ENCODE peak calls at places on chromosomes 6 and 20, in five cellular contexts. M, C, A, D and R are unnamed samples.

GRCh38 chr6:80457044-80457933 is 350.8 kb downstream of the BCKDHB start:
- DNase-seq in D (no peak), A (peak; percentile 73), M (peak; percentile 88), C (no peak), R (peak; percentile 54)

GRCh38 chr20:53660078-53660909 is 66.7 kb upstream of the ZNF217 start:
- DNase-seq in D (no peak), A (no peak), M (no peak), C (no peak), R (peak; percentile 47)

GRCh38 chr6:167906899-167907298 is 80.2 kb downstream of the AFDN start:
- DNase-seq in A (no peak), D (no peak), C (peak; percentile 62), M (no peak), R (peak; percentile 41)

GRCh38 chr6:8006208-8006607 is 58.0 kb downstream of the BLOC1S5 start:
- DNase-seq in M (no peak), C (peak; percentile 57), A (no peak), D (no peak), R (no peak)

GRCh38 chr6:141988954-141989705 is 143.6 kb upstream of the GJE1 start:
- DNase-seq in D (peak; percentile 25), M (no peak), A (no peak), C (peak; percentile 27), R (no peak)

GRCh38 chr6:7568021-7568420 is 22.0 kb upstream of the SNRNP48 start:
- DNase-seq in A (no peak), M (no peak), C (no peak), D (no peak), R (no peak)

GRCh38 chr6:40582892-40583291 is 4.3 kb downstream of the LRFN2 start:
- DNase-seq in C (no peak), M (no peak), A (no peak), D (no peak), R (no peak)

GRCh38 chr6:158060447-158061360 is 79.0 kb downstream of the SYNJ2 start:
- DNase-seq in D (no peak), M (peak; percentile 97), C (peak; percentile 60), A (peak; percentile 88), R (peak; percentile 77)

GRCh38 chr6:158879180-158879579 is 60.0 kb upstream of the EZR start:
- DNase-seq in M (no peak), C (no peak), A (no peak), D (no peak), R (no peak)

GRCh38 chr6:158039571-158040050 is 57.9 kb downstream of the SYNJ2 start:
- DNase-seq in M (peak; percentile 84), A (no peak), C (no peak), D (no peak), R (no peak)

GRCh38 chr6:125798734-125799510 is 8.2 kb downstream of the NCOA7 start:
- DNase-seq in D (no peak), A (no peak), C (no peak), M (no peak), R (no peak)

GRCh38 chr20:32207211-32207625 is 325 bp downstream of the PLAGL2 start:
- DNase-seq in C (no peak), M (no peak), A (no peak), D (no peak), R (no peak)

GRCh38 chr20:32205502-32206382 is 1.8 kb downstream of the PLAGL2 start:
- DNase-seq in M (no peak), D (no peak), A (no peak), C (peak; percentile 54), R (no peak)

GRCh38 chr20:32204485-32205115 is 2.9 kb downstream of the PLAGL2 start:
- DNase-seq in M (no peak), C (no peak), A (no peak), D (no peak), R (no peak)

GRCh38 chr20:32207626-32208498 is at the start of the genes PLAGL2 and POFUT1:
- DNase-seq in C (peak; percentile 100), M (peak; percentile 94), D (no peak), A (peak; percentile 95), R (peak; percentile 82)

GRCh38 chr20:32206383-32207210 is 946 bp downstream of the PLAGL2 start:
- DNase-seq in M (no peak), C (peak; percentile 25), D (no peak), A (no peak), R (no peak)
- H3K36me3 ChIP-seq in M (no peaks in the 10 kb centered on the region), C (peaks cover 36% of the 10 kb centered on the region), D (peaks cover 17% of the 10 kb centered on the region), A (peaks cover under 1% of the 10 kb centered on the region), R (no peaks in the 10 kb centered on the region)

GRCh38 chr6:72464246-72464645 is 157.6 kb upstream of the KCNQ5 start:
- DNase-seq in D (no peak), A (no peak), C (no peak), M (no peak), R (no peak)
- H3K36me3 ChIP-seq in D (no peaks in the 10 kb centered on the region), A (no peaks in the 10 kb centered on the region), C (no peaks in the 10 kb centered on the region), M (no peaks in the 10 kb centered on the region), R (no peaks in the 10 kb centered on the region)

GRCh38 chr6:35916056-35916455 is 4.8 kb downstream of the SRPK1 start:
- DNase-seq in M (no peak), D (no peak), A (no peak), C (no peak), R (no peak)
- H3K36me3 ChIP-seq in M (no peaks in the 10 kb centered on the region), D (peaks cover 5% of the 10 kb centered on the region), A (no peaks in the 10 kb centered on the region), C (no peaks in the 10 kb centered on the region), R (no peaks in the 10 kb centered on the region)

GRCh38 chr6:57102976-57103375 is 13.0 kb downstream of the ZNF451 start:
- DNase-seq in A (no peak), C (no peak), M (no peak), D (no peak), R (no peak)
- H3K36me3 ChIP-seq in A (peaks cover 25% of the 10 kb centered on the region), C (peaks cover 87% of the 10 kb centered on the region), M (peaks cover 48% of the 10 kb centered on the region), D (peaks cover 39% of the 10 kb centered on the region), R (no peaks in the 10 kb centered on the region)

DNA sequence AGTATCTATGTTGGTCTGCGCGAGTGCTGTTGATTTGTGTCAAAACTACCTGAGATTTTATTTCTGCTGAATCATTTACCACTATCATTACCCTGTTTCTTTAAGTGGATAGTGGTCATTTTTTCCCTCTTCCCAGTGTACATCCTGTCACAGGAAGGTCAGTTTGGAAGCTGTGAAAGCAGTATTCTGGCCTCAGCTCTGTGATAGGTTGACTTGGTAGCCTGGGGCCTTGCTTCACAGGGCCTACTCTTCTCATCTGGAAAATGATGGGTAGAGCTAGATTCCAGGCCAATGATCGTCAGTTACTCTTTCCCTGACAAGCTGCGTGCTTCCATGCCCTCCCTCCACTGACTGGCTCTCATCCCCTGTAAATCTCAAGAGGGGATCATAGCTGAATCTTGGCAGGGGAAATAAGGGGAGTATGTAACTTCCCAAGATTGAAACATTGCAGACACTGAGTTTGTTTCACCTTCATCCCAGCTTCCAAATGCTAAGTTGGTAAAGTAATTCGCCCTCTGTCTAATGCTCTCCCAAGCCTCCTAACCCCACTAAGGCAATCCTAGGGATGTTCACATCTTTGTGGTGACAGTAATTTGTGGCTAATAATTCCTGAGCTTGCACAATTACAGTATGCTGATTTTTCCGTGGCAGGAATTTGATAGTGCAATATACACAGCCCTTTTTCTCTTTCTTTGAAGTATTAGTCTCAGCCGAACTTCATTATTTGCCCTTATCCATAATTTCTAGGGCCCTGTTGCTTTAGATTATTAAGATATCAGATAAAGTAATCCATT is 51.1 kb downstream of the VAPB start:
- DNase-seq in C (no peak), A (no peak), D (no peak), M (no peak), R (no peak)
- H3K36me3 ChIP-seq in C (peaks cover 28% of the 10 kb centered on the region), A (no peaks in the 10 kb centered on the region), D (peaks cover 5% of the 10 kb centered on the region), M (peaks cover 11% of the 10 kb centered on the region), R (no peaks in the 10 kb centered on the region)